ENCODE peak calls at places on chromosome 17, in eight cellular contexts. V is lower leg skin; X is stimulated activated CD8-positive, alpha-beta memory T cell treated with anti-CD3 and anti-CD28 coated beads, Interleukin-4, amount 100 ng/mL, for 1 hour; S is activated CD4-positive, alpha-beta T cell treated with anti-CD3 and anti-CD28 coated beads, Interleukin-2, amount 50 U/mL, for 48 hours; Y is CD4-positive, alpha-beta T cell; Q is thyroid gland; U is activated CD4-positive, alpha-beta memory T cell treated with anti-CD3 and anti-CD28 coated beads, Interleukin-2, amount 10 ng/mL, durations not matched to agents 7 days and 5 days; R is mucosa of descending colon. C is an unnamed sample.

GRCh38 chr17:81514735-81515529 is 2.3 kb upstream of the ACTG1 start:
- DNase-seq in Y (peak; percentile 43), S (peak; percentile 79), R (peak; percentile 90), V (peak; percentile 96), X (no peak), U (peak; percentile 79), Q (peak; percentile 82), C (peak; percentile 78)

GRCh38 chr17:1735418-1735817 is 7.3 kb upstream of the SERPINF2 start:
- DNase-seq in Y (no peak), S (no peak), Q (no peak), V (no peak), U (no peak), R (no peak), X (no peak), C (no peak)

GRCh38 chr17:74192950-74193781 is 10.3 kb upstream of the RPL38 start:
- DNase-seq in X (no peak), S (no peak), R (no peak), Q (no peak), Y (no peak), V (no peak), U (no peak), C (no peak)

GRCh38 chr17:51365090-51365489 is 104.7 kb downstream of the UTP18 start:
- DNase-seq in Q (no peak), X (no peak), S (peak; percentile 12), U (peak; percentile 22), V (no peak), Y (no peak), R (no peak), C (no peak)

GRCh38 chr17:41100081-41100480 is 1.9 kb downstream of the KRTAP4-16 start:
- DNase-seq in Y (no peak), X (no peak), Q (no peak), U (no peak), S (no peak), R (no peak), V (no peak), C (no peak)

GRCh38 chr17:30812218-30813177 is 12.0 kb downstream of the CRLF3 start:
- DNase-seq in Q (no peak), R (no peak), U (no peak), S (peak; percentile 40), X (no peak), Y (no peak), V (no peak), C (no peak)

GRCh38 chr17:39810939-39811728 is 53.0 kb downstream of the IKZF3 start:
- DNase-seq in X (no peak), Y (no peak), U (no peak), V (no peak), S (no peak), R (no peak), Q (no peak), C (no peak)

GRCh38 chr17:27669850-27670249 is 38.9 kb downstream of the LGALS9 start:
- DNase-seq in V (no peak), S (no peak), Q (no peak), Y (no peak), U (no peak), X (no peak), R (no peak), C (no peak)